ENCODE peak calls at places on chromosomes 3 and 15, in nine cellular contexts. U, O, M, C, K, V, D, P and N are unnamed samples.

GRCh38 chr15:93152264-93152884 is 63.4 kb upstream of the RGMA start:
- DNase-seq in P (no peak), O (no peak), D (no peak), M (no peak), V (no peak), C (peak; percentile 18), K (no peak), U (no peak), N (no peak)

GRCh38 chr3:181726351-181727121 is 14.8 kb downstream of the SOX2 start:
- DNase-seq in O (no peak), P (no peak), D (peak; percentile 63), K (no peak), U (no peak), V (no peak), C (no peak), M (no peak), N (no peak)

GRCh38 chr3:123719785-123720531 is 135.1 kb upstream of the HACD2 start:
- DNase-seq in P (peak; percentile 72), D (no peak), V (no peak), U (peak; percentile 35), C (peak; percentile 60), K (peak; percentile 71), O (no peak), M (no peak), N (peak; percentile 89)

GRCh38 chr3:99250272-99250671 is 348.8 kb upstream of the DCBLD2 start:
- DNase-seq in M (peak; percentile 7), P (no peak), U (no peak), C (no peak), V (no peak), O (no peak), D (no peak), K (no peak), N (no peak)

GRCh38 chr15:79403501-79403900 is 28.6 kb upstream of the MINAR1 start:
- DNase-seq in C (no peak), O (no peak), U (no peak), P (no peak), V (no peak), K (no peak), D (no peak), M (no peak), N (no peak)

GRCh38 chr3:175948041-175948440 is 1088.9 kb downstream of the NAALADL2 start:
- DNase-seq in U (no peak), P (no peak), O (no peak), V (no peak), C (no peak), D (no peak), K (no peak), M (no peak), N (no peak)

GRCh38 chr15:89026167-89026566 is 62.1 kb upstream of the ABHD2 start:
- DNase-seq in U (no peak), V (no peak), D (no peak), K (no peak), O (no peak), C (no peak), P (no peak), M (no peak), N (no peak)

GRCh38 chr3:127095774-127096173 is 97.2 kb upstream of the PRR23E start:
- DNase-seq in O (no peak), C (no peak), K (no peak), M (no peak), P (no peak), U (no peak), D (no peak), V (no peak), N (no peak)

GRCh38 chr3:30626443-30627181 is 20.2 kb downstream of the TGFBR2 start:
- DNase-seq in V (peak; percentile 78), U (no peak), D (no peak), C (no peak), K (no peak), M (no peak), O (no peak), P (no peak), N (no peak)

GRCh38 chr3:190585771-190586630 is 72.1 kb downstream of the IL1RAP start:
- DNase-seq in U (no peak), O (no peak), C (no peak), K (no peak), V (peak; percentile 81), M (peak; percentile 53), P (no peak), D (no peak), N (no peak)

GRCh38 chr15:42273900-42274692 is 863 bp upstream of the TMEM87A start:
- DNase-seq in K (peak; percentile 68), D (peak; percentile 70), U (peak; percentile 62), M (peak; percentile 14), P (peak; percentile 67), O (peak; percentile 8), V (no peak), C (peak; percentile 82), N (peak; percentile 49)

GRCh38 chr15:57518779-57519410 is 72.8 kb upstream of the MYZAP start:
- DNase-seq in V (no peak), P (no peak), O (no peak), C (no peak), D (no peak), M (no peak), K (no peak), U (no peak), N (no peak)

GRCh38 chr15:35126236-35126635 is 41.1 kb upstream of the NANOGP8 start:
- DNase-seq in M (no peak), P (no peak), V (no peak), U (no peak), O (no peak), D (no peak), C (no peak), K (no peak), N (no peak)

GRCh38 chr15:89874926-89875564 is 18.7 kb downstream of the AP3S2 start:
- DNase-seq in O (peak; percentile 8), K (peak; percentile 86), P (peak; percentile 81), U (peak; percentile 83), M (peak; percentile 56), C (peak; percentile 89), V (peak; percentile 43), D (peak; percentile 88), N (peak; percentile 86)

GRCh38 chr3:54120657-54121403 is 1.5 kb upstream of the CACNA2D3 start:
- DNase-seq in C (no peak), M (no peak), P (no peak), D (peak; percentile 27), U (no peak), O (no peak), K (peak; percentile 48), V (no peak), N (no peak)

GRCh38 chr3:49812916-49813496 is 747 bp downstream of the UBA7 start:
- DNase-seq in O (no peak), C (no peak), P (no peak), M (no peak), K (no peak), V (no peak), U (no peak), D (no peak), N (no peak)

GRCh38 chr3:49813497-49814174 is at the start of gene UBA7:
- DNase-seq in V (no peak), D (peak; percentile 61), P (no peak), U (peak; percentile 28), K (peak; percentile 68), O (no peak), M (peak; percentile 73), C (peak; percentile 63), N (peak; percentile 32)
- TF ChIP-seq POLR2A in V (no peak), D (no peak), P (no peak), U (no peak), K (no peak), O (no peak), M (no peak), C (peak; percentile 35), N (peak; percentile 29)

GRCh38 chr15:75843618-75844610 is 667 bp downstream of the UBE2Q2 start:
- DNase-seq in O (no peak), V (no peak), M (peak; percentile 51), C (peak; percentile 70), P (peak; percentile 58), K (peak; percentile 83), U (peak; percentile 36), D (peak; percentile 52), N (peak; percentile 47)
- TF ChIP-seq POLR2A in O (no peak), V (peak; percentile 56), M (no peak), C (peak; percentile 60), P (peak; percentile 48), K (no peak), U (no peak), D (no peak), N (no peak)

GRCh38 chr3:57592306-57592705 is 4.8 kb downstream of the ARF4 start:
- DNase-seq in U (no peak), P (no peak), M (no peak), D (no peak), O (no peak), V (no peak), K (no peak), C (no peak), N (no peak)

GRCh38 chr3:57586778-57587177 is 10.4 kb downstream of the ARF4 start:
- DNase-seq in C (no peak), U (no peak), K (no peak), M (no peak), O (no peak), D (no peak), V (no peak), P (no peak), N (no peak)

GRCh38 chr3:57583544-57583943 is 13.6 kb downstream of the ARF4 start:
- DNase-seq in K (no peak), D (no peak), P (no peak), O (no peak), M (no peak), V (no peak), U (no peak), C (no peak), N (no peak)

GRCh38 chr3:57582470-57583168 is 14.5 kb downstream of the ARF4 start:
- DNase-seq in U (no peak), K (no peak), O (no peak), V (peak; percentile 24), D (no peak), M (no peak), P (no peak), C (no peak), N (no peak)

GRCh38 chr3:57587946-57588345 is 9.2 kb downstream of the ARF4 start:
- DNase-seq in D (no peak), P (no peak), V (no peak), C (no peak), O (no peak), K (no peak), M (no peak), U (no peak), N (no peak)
- TF ChIP-seq POLR2A in D (no peak), P (no peak), V (no peak), C (no peak), O (no peak), K (no peak), M (no peak), U (no peak), N (no peak)

DNA sequence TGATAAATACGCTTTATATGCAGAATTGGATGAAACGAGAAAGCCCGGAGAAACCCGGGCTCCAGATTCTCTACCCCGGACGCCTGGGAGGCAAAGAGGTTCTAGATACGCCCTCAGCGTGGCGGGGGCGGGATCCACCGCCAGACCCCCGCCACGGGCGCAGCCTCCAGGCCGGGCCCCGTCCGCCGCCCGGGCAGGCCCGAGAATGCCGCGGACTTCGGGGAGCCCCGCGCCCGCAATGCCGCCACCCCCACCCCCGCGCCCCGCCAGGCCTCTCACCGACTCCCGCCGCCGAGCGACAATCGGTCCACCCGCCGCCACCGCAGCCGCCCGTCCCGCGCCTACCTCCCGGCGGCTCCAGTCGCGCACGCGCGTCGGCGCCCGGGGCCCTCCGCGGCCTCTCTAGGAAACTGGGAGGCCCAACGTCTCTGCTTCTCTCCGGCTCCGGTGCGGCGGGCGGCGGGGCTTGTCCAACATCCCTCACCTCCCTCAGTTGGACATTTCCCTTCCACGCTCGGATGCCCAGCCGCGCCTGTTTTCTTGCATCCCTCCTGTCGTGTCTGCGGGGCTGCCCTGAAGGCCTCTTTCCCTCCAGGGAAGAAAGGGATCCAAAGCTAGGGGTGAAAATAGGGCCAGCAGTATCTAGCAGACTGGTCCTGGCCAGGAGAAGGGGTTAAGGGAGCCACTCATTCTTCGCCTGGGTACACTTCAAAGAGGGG is at the start of gene ZNF445:
- DNase-seq in P (peak; percentile 68), M (peak; percentile 74), V (peak; percentile 48), K (peak; percentile 85), U (peak; percentile 49), D (peak; percentile 84), C (peak; percentile 82), O (no peak), N (peak; percentile 69)
- TF ChIP-seq POLR2A in P (no peak), M (peak; percentile 69), V (peak; percentile 58), K (no peak), U (no peak), D (no peak), C (no peak), O (no peak), N (peak; percentile 38)